ENCODE peak calls at places on chromosomes 5 and 9, in four cellular contexts. N, U, A and J are unnamed samples. For H3K4me1, the result is how much of the 10 kb centered on the place peaks cover.

GRCh38 chr9:68980341-68980914 is 33.5 kb downstream of the PRKACG start:
- DNase-seq in A (peak), N (no peak), U (no peak), J (no peak)

GRCh38 chr5:40774626-40775025 is 18.9 kb upstream of the TTC33 start:
- DNase-seq in A (no peak), U (no peak), N (no peak), J (peak)

GRCh38 chr5:111857633-111858032 is 100.6 kb upstream of the NREP start:
- DNase-seq in N (no peak), U (no peak), A (no peak), J (no peak)

GRCh38 chr9:119278138-119278537 is 91.1 kb downstream of the BRINP1 start:
- DNase-seq in N (no peak), U (no peak), A (no peak), J (peak)

GRCh38 chr9:9003184-9003583 is 1203.6 kb upstream of the DMAC1 start:
- DNase-seq in A (no peak), U (no peak), N (no peak), J (peak)

GRCh38 chr9:107588393-107588792 is 98.8 kb upstream of the KLF4 start:
- DNase-seq in U (no peak), N (no peak), A (no peak), J (no peak)

GRCh38 chr9:106535439-106535838 is 327.5 kb upstream of the ZNF462 start:
- DNase-seq in N (no peak), A (no peak), U (no peak), J (peak)

GRCh38 chr5:36052542-36052941 is 14.1 kb downstream of the UGT3A2 start:
- DNase-seq in A (no peak), U (no peak), N (no peak), J (no peak)

GRCh38 chr5:10303201-10303600 is 4.5 kb downstream of the CMBL start:
- DNase-seq in U (no peak), A (no peak), N (no peak), J (no peak)

GRCh38 chr5:38515081-38515480 is 41.4 kb downstream of the LIFR start:
- DNase-seq in N (no peak), U (no peak), A (no peak), J (no peak)

GRCh38 chr5:157454273-157454672 is 5.7 kb upstream of the NIPAL4 start:
- DNase-seq in U (no peak), N (no peak), A (no peak), J (no peak)

GRCh38 chr5:77852514-77853352 is 76.6 kb upstream of the TBCA start:
- DNase-seq in N (no peak), A (peak), U (peak), J (peak)

GRCh38 chr5:52801329-52801728 is 13.6 kb downstream of the ITGA1 start:
- DNase-seq in N (no peak), A (peak), U (no peak), J (peak)

GRCh38 chr5:115398726-115399125 is 102.3 kb upstream of the CCDC112 start:
- DNase-seq in A (no peak), N (peak), U (no peak), J (no peak)

GRCh38 chr5:92838253-92838652 is 742.8 kb downstream of the NR2F1-AS1 start:
- DNase-seq in A (no peak), N (no peak), U (no peak), J (peak)

GRCh38 chr5:378301-378891 is 56.9 kb downstream of the AHRR start:
- DNase-seq in A (no peak), N (no peak), U (peak), J (no peak)

GRCh38 chr5:90793183-90793582 is 234.6 kb downstream of the ADGRV1 start:
- DNase-seq in N (no peak), A (no peak), U (no peak), J (no peak)

GRCh38 chr9:2243666-2244555 is 228.8 kb downstream of the SMARCA2 start:
- DNase-seq in A (no peak), N (no peak), U (no peak), J (no peak)

GRCh38 chr9:111661150-111661801 is at the start of gene GNG10:
- DNase-seq in U (peak), N (no peak), A (peak), J (peak)

GRCh38 chr5:14414007-14414406 is 167.6 kb upstream of the OTULINL start:
- DNase-seq in U (no peak), A (no peak), N (no peak), J (no peak)

GRCh38 chr5:94744906-94745305 is 126.4 kb downstream of the SLF1 start:
- DNase-seq in A (no peak), U (no peak), N (no peak), J (no peak)

GRCh38 chr5:141882594-141883183 is 4.5 kb upstream of the PCDH1 start:
- DNase-seq in A (no peak), U (no peak), N (no peak), J (peak)

GRCh38 chr9:121281614-121282291 is 13.8 kb downstream of the GSN start:
- DNase-seq in N (peak), U (peak), A (peak), J (peak)

GRCh38 chr5:31270396-31270795 is 76.9 kb downstream of the CDH6 start:
- DNase-seq in N (no peak), U (no peak), A (no peak), J (peak)

GRCh38 chr5:45179686-45180085 is 370.9 kb downstream of the MRPS30 start:
- DNase-seq in N (no peak), U (no peak), A (no peak), J (peak)

GRCh38 chr9:121707477-121708424 is 56.3 kb downstream of the DAB2IP start:
- DNase-seq in N (no peak), U (no peak), A (no peak), J (no peak)

GRCh38 chr9:108963459-108964143 is 29.4 kb downstream of the ABITRAM start:
- DNase-seq in N (no peak), U (no peak), A (peak), J (no peak)

GRCh38 chr5:386432-387341 is 56.3 kb upstream of the EXOC3 start:
- DNase-seq in A (no peak), N (peak), U (no peak), J (no peak)

GRCh38 chr5:31638286-31638685 is 645 bp upstream of the PDZD2 start:
- DNase-seq in U (no peak), N (no peak), A (peak), J (no peak)

GRCh38 chr5:38968665-38969064 is 105.5 kb downstream of the RICTOR start:
- DNase-seq in U (no peak), N (no peak), A (no peak), J (peak)

GRCh38 chr9:130156672-130157071 is 15.5 kb upstream of the NCS1 start:
- DNase-seq in U (no peak), N (no peak), A (peak), J (no peak)

GRCh38 chr9:123657099-123657498 is 272.8 kb downstream of the DENND1A start:
- DNase-seq in N (no peak), U (no peak), A (no peak), J (peak)

GRCh38 chr5:157197088-157197487 is 16.4 kb downstream of the ITK start:
- DNase-seq in U (no peak), A (no peak), N (no peak), J (no peak)

GRCh38 chr5:39274388-39275085 is 55.2 kb upstream of the FYB1 start:
- DNase-seq in U (no peak), N (no peak), A (no peak), J (no peak)

GRCh38 chr9:123338710-123339665 is 17.0 kb upstream of the CRB2 start:
- DNase-seq in A (peak), N (no peak), U (peak), J (peak)

GRCh38 chr5:54902817-54903473 is 82.4 kb downstream of the ESM1 start:
- DNase-seq in A (no peak), N (no peak), U (no peak), J (no peak)
- H3K4me3 ChIP-seq in A (no peak), N (no peak), U (no peak), J (no peak)

DNA sequence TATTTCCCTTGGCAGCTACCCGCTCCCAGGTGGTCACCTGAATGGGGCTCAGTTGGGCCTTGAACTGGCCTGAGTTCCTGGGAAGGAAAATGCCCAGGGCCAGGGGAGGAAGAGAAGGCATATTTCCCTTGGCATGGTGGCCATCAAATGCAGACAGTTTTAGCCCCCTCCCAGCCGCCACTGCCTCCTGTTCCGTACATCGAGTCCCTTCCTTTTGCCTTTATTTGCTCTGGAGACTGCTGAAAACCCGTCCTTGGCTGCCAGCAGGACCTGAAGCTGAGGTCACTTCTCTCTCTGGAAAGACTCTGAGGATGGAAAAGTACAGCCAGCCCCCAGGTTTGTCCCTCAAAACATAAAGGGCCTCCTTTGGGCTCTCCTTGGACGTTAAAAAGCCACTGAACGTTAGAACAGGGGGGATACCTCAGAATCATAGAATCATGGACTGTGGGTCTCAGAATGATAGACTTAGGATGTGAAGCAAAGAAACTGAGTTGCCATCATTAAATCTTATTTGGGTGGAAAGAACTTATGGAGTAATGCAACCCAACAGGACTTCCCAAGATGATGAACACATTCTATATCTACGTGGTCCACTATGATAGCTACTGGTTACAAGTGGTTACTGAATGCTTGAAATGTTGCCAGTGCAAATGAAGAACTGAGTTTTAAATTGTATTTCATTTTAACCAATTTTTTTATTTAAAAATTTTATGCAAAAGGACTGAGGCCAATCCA is 7.1 kb downstream of the SPARC start:
- DNase-seq in N (no peak), A (peak), U (no peak), J (no peak)
- H3K4me1 ChIP-seq in N (under half), A (under half), U (under half), J (half or more)

GRCh38 chr9:96141666-96142065 is 160.3 kb downstream of the HSD17B3 start:
- DNase-seq in U (no peak), A (no peak), N (no peak), J (no peak)

GRCh38 chr9:96140401-96141180 is 161.4 kb downstream of the HSD17B3 start:
- DNase-seq in A (no peak), U (no peak), N (no peak), J (peak)

GRCh38 chr9:96138616-96139015 is 163.4 kb downstream of the HSD17B3 start:
- DNase-seq in U (no peak), N (no peak), A (no peak), J (no peak)

GRCh38 chr9:96137666-96138429 is 164.1 kb downstream of the HSD17B3 start:
- DNase-seq in N (no peak), A (no peak), U (no peak), J (peak)

GRCh38 chr9:96139592-96140251 is 162.3 kb downstream of the HSD17B3 start:
- DNase-seq in U (no peak), N (no peak), A (peak), J (no peak)
- H3K4me3 ChIP-seq in U (no peak), N (no peak), A (no peak), J (no peak)

GRCh38 chr9:133982971-133983720 is 9.0 kb downstream of the VAV2 start:
- DNase-seq in A (peak), U (peak), N (no peak), J (no peak)
- H3K4me1 ChIP-seq in A (under half), U (under half), N (under half), J (under half)

DNA sequence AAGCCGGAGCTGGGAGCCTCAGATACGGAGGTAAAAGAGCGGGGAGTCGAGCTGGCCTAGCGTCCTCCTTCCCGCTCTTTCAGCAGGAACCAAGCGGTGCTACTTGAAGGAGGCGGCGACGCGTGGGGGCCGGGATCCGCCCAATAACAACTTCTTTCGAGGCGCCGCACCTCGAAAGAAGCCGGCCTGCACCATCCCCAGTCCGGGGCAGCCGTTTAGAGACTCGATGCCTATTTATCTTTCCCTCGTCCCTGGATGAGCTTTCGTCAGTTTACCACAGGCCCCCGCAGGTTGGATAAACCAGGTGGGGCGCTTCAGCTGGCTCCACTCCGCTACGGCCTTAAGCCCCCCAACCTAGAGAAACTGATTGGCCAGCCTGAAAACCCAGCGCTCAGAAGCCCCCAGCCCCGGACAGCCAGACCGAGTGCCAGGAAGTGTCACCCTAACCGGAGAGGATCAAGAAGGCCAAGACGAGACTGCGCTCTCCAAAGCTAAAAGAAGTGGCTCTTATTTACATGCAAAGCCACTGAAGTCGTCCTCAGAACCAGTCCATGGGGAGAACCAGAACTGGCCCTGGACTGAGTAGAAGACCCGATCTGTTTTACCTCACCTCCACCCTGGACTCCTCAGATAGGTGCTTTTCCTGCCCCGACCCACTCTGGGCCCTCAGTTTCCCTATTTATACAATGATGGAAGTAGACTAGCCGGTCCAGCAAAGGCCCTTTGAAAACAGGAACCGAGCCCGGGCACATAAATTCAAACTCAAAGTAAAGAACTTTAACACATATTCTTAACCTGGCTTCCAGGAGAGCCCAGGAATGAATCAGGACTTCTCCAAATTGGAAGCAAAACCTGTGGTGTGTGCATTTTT is 1.4 kb downstream of the HAND1 start:
- DNase-seq in N (no peak), U (no peak), A (no peak), J (peak)
- H3K4me3 ChIP-seq in N (no peak), U (peak), A (peak), J (peak)

GRCh38 chr5:169415351-169415750 is 114.4 kb upstream of the SLIT3 start:
- DNase-seq in A (no peak), N (no peak), U (no peak), J (no peak)
- H3K4me1 ChIP-seq in A (under half), N (under half), U (under half), J (under half)

GRCh38 chr9:21556581-21557427 is 74.7 kb upstream of the IFNE start:
- DNase-seq in A (no peak), N (no peak), U (no peak), J (no peak)

GRCh38 chr9:21552244-21552825 is 70.2 kb upstream of the IFNE start:
- DNase-seq in U (no peak), N (no peak), A (no peak), J (peak)

GRCh38 chr9:21555911-21556310 is 73.8 kb upstream of the IFNE start:
- DNase-seq in A (no peak), N (no peak), U (no peak), J (no peak)

GRCh38 chr9:21553441-21553840 is 71.3 kb upstream of the IFNE start:
- DNase-seq in A (no peak), N (no peak), U (no peak), J (no peak)

DNA sequence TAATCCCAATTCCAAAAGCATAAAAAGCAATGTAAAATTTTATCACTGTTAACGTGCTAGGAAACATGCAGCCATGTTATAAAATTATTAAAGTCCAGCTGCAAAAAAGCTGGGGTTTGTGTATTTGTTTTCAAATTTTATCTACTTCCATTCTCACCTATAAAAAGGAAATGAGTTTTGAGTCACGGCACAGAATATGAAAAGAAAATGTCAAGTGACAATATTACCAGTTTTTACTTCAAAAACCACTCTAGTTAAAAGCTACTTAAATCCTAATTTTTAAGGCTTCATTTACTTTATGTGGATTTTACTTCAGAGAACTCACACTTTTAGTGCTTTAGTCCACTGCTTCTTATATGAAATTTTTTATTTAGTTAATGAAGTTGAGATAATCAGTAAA is 72.7 kb upstream of the IFNE start:
- DNase-seq in N (no peak), A (no peak), U (no peak), J (no peak)
- H3K4me3 ChIP-seq in N (peak), A (no peak), U (no peak), J (no peak)